ENCODE peak calls at places on chromosomes 5 and 9, in nine cellular contexts. E is AG04450, H is pancreas, B is mucosa of descending colon, N is HFFc6, R is MM.1S, T is nephron progenitor cell, F is AG09309, I is tibial nerve. K is an unnamed sample.

GRCh38 chr5:169637085-169637855 is at the start of gene DOCK2:
- DNase-seq in E (no peak), H (peak; percentile 9), B (peak; percentile 67), N (no peak), R (peak; percentile 70), T (peak; percentile 30), F (no peak), I (peak; percentile 21), K (peak; percentile 89)

GRCh38 chr5:154345255-154345952 is 100.4 kb upstream of the SAP30L start:
- DNase-seq in E (no peak), H (no peak), B (no peak), N (no peak), R (no peak), T (no peak), F (no peak), I (no peak), K (no peak)

GRCh38 chr5:159022178-159022556 is 77.5 kb downstream of the EBF1 start:
- DNase-seq in E (peak; percentile 55), H (no peak), B (no peak), N (peak; percentile 2), R (no peak), T (peak; percentile 69), F (peak; percentile 76), I (no peak), K (no peak)

GRCh38 chr9:2199999-2200796 is 185.1 kb downstream of the SMARCA2 start:
- DNase-seq in E (no peak), H (no peak), B (no peak), N (no peak), R (no peak), T (no peak), F (no peak), I (no peak), K (no peak)

GRCh38 chr5:135222171-135222681 is 176.8 kb downstream of the MACROH2A1 start:
- DNase-seq in E (no peak), H (no peak), B (no peak), N (no peak), R (no peak), T (no peak), F (no peak), I (no peak), K (no peak)

GRCh38 chr5:78699565-78700143 is 51.1 kb upstream of the LHFPL2 start:
- DNase-seq in E (peak; percentile 74), H (no peak), B (peak; percentile 36), N (peak; percentile 98), R (no peak), T (no peak), F (peak; percentile 79), I (no peak), K (no peak)

GRCh38 chr5:88984040-88984439 is 101.1 kb upstream of the MEF2C start:
- DNase-seq in E (no peak), H (no peak), B (no peak), N (no peak), R (no peak), T (no peak), F (no peak), I (no peak), K (no peak)

GRCh38 chr9:93223241-93224180 is 39.6 kb downstream of the WNK2 start:
- DNase-seq in E (peak; percentile 4), H (peak; percentile 69), B (peak; percentile 74), N (peak; percentile 80), R (no peak), T (no peak), F (peak; percentile 17), I (no peak), K (no peak)

GRCh38 chr5:19734706-19735240 is 253.2 kb downstream of the CDH18 start:
- DNase-seq in E (no peak), H (no peak), B (no peak), N (no peak), R (no peak), T (no peak), F (no peak), I (no peak), K (no peak)

GRCh38 chr5:139181835-139182452 is 16.2 kb downstream of the SIL1 start:
- DNase-seq in E (no peak), H (no peak), B (no peak), N (peak; percentile 10), R (no peak), T (no peak), F (no peak), I (no peak), K (no peak)

GRCh38 chr5:40687316-40687715 is 7.6 kb downstream of the PTGER4 start:
- DNase-seq in E (no peak), H (no peak), B (no peak), N (no peak), R (no peak), T (no peak), F (no peak), I (no peak), K (no peak)

DNA sequence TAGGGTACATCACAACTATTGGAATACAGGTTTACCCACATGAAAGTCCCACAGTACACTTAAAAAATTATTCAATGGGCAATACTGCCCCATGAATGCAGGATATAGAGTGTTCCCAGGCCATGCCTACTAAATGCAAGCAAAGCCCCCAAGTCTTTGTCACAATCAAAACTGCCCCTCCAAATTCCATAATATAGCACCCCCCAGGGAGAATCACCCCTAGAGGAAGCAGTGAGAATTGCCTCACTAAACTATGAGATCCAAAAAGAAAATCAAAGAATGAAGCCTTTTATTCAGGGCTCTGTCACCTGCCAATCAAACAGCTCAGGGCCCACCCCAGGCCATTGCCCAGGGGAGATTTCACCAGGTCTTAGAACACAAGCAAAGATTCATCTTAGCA is 90.8 kb downstream of the ATPSCKMT start:
- DNase-seq in E (no peak), H (no peak), B (no peak), N (no peak), R (no peak), T (no peak), F (no peak), I (no peak), K (no peak)
- TF ChIP-seq CTCF in E (no peak), H (no peak), B (no peak), N (peak; percentile 43), R (no peak), T (no peak), F (no peak), I (no peak), K (no peak)

DNA sequence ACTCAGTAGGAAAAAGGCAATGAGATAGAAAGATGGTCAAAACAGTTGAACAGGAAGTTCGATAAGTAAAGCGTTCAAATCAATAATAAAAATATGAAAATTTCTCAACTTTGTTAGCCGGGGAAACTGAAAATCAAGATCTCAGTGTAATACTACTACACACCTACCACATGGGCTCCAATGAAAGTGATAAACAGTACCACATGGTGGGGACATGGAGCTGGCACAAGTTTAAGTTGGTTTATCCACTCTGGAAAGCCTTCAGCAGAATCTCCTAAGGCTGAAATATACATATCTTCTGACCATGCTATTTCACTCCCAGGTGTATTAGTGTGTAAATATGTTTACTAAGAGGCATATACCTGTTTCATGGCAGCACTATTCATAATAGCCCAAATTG is 126.8 kb downstream of the NXNL2 start:
- DNase-seq in E (no peak), H (no peak), B (no peak), N (peak; percentile 17), R (no peak), T (no peak), F (no peak), I (no peak), K (no peak)
- TF ChIP-seq CTCF in E (no peak), H (no peak), B (no peak), N (peak; percentile 57), R (no peak), T (no peak), F (peak; percentile 28), I (no peak), K (no peak)

GRCh38 chr9:73079326-73079725 is 72.3 kb upstream of the ANXA1 start:
- DNase-seq in E (no peak), H (no peak), B (no peak), N (no peak), R (peak; percentile 48), T (no peak), F (no peak), I (no peak), K (no peak)
- TF ChIP-seq CTCF in E (no peak), H (no peak), B (no peak), N (peak; percentile 43), R (peak; percentile 32), T (no peak), F (no peak), I (no peak), K (no peak)

GRCh38 chr5:172984244-172984953 is 828 bp downstream of the ATP6V0E1 start:
- DNase-seq in E (peak; percentile 76), H (peak; percentile 50), B (peak; percentile 71), N (peak; percentile 84), R (peak; percentile 87), T (peak; percentile 53), F (peak; percentile 79), I (peak; percentile 78), K (peak; percentile 82)
- TF ChIP-seq CTCF in E (peak; percentile 83), H (no peak), B (peak; percentile 17), N (peak; percentile 72), R (peak; percentile 73), T (no peak), F (peak; percentile 73), I (peak; percentile 24), K (peak; percentile 37)

GRCh38 chr9:98383758-98384157 is 128.3 kb upstream of the TBC1D2 start:
- DNase-seq in E (no peak), H (no peak), B (no peak), N (peak; percentile 28), R (no peak), T (no peak), F (no peak), I (no peak), K (no peak)
- TF ChIP-seq CTCF in E (peak; percentile 48), H (no peak), B (no peak), N (peak; percentile 58), R (no peak), T (no peak), F (peak; percentile 45), I (no peak), K (no peak)

DNA sequence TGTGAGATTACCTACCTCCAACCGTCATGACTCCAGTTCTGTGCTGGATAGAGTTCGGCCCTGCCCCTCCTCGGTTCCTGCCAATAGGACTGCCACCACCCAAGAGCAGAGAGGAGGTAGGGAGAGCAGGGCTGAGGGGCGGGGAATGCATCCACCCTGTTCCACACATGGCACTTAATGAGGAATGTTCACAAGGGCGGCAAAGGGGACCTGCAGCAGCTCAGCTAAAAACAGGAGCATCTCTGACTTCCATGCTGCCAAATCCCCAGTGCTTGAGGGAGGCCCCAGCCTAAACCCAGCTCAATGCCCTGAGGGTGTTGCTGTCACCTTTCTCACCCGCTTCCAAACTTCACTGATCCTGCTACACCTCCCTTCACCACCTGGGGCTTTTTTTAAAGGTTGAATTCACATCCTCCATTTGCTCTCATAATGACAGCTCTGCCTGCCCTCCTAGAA is 7.8 kb upstream of the DELE1 start:
- DNase-seq in E (no peak), H (no peak), B (peak; percentile 52), N (no peak), R (no peak), T (peak; percentile 9), F (no peak), I (no peak), K (no peak)
- TF ChIP-seq CTCF in E (no peak), H (no peak), B (no peak), N (no peak), R (peak; percentile 9), T (no peak), F (no peak), I (no peak), K (no peak)